ENCODE peak calls at places on chromosomes 5 and 9, in nine cellular contexts. G, K, C, N, H, U, L, P and J are unnamed samples.
A peak's percentile ranks its signal among the peaks of the same experiment; 100 is the strongest.

GRCh38 chr5:96128204-96128864 is 166.7 kb upstream of the ELL2 start:
- DNase-seq in P (no peak), K (no peak), N (no peak), G (no peak), C (no peak), L (no peak), U (no peak), H (no peak), J (no peak)

GRCh38 chr9:98172604-98173003 is 19.8 kb downstream of the CORO2A start:
- DNase-seq in L (no peak), G (no peak), K (no peak), U (no peak), H (no peak), C (peak; percentile 97), N (peak; percentile 9), P (no peak), J (no peak)

GRCh38 chr9:92234503-92234902 is 59.0 kb downstream of the IARS1 start:
- DNase-seq in G (no peak), K (no peak), C (no peak), N (no peak), H (no peak), P (no peak), L (no peak), U (no peak), J (no peak)

GRCh38 chr9:78325343-78325742 is 28.4 kb downstream of the PSAT1 start:
- DNase-seq in U (no peak), C (no peak), H (no peak), K (peak; percentile 94), L (peak; percentile 68), G (no peak), N (peak; percentile 42), P (no peak), J (no peak)

GRCh38 chr9:135490166-135490870 is 10.2 kb upstream of the MRPS2 start:
- DNase-seq in H (no peak), P (no peak), N (no peak), L (no peak), G (no peak), U (no peak), K (no peak), C (no peak), J (no peak)

GRCh38 chr9:72193478-72193881 is 44.2 kb downstream of the GDA start:
- DNase-seq in N (no peak), L (no peak), K (no peak), H (no peak), G (peak; percentile 17), P (no peak), U (peak; percentile 46), C (no peak), J (no peak)

GRCh38 chr5:34610576-34610975 is 45.6 kb upstream of the RAI14 start:
- DNase-seq in P (no peak), N (no peak), K (no peak), L (no peak), U (no peak), G (no peak), H (no peak), C (no peak), J (no peak)

GRCh38 chr5:82347213-82347947 is 69.2 kb upstream of the RPS23 start:
- DNase-seq in N (peak; percentile 80), K (peak; percentile 93), L (peak; percentile 60), C (no peak), P (no peak), H (peak; percentile 47), G (no peak), U (no peak), J (peak; percentile 55)

GRCh38 chr5:178312900-178313299 is 80.3 kb upstream of the PHYKPL start:
- DNase-seq in K (peak; percentile 13), P (no peak), H (no peak), N (no peak), U (peak; percentile 58), L (no peak), C (no peak), G (no peak), J (no peak)

GRCh38 chr5:126003309-126003708 is 419.9 kb upstream of the GRAMD2B start:
- DNase-seq in L (peak; percentile 92), U (no peak), G (no peak), K (peak; percentile 96), N (peak; percentile 93), H (peak; percentile 42), P (no peak), C (no peak), J (no peak)

GRCh38 chr5:126007841-126008240 is 415.4 kb upstream of the GRAMD2B start:
- DNase-seq in K (peak; percentile 81), N (peak; percentile 76), H (peak; percentile 38), C (no peak), G (no peak), U (no peak), L (peak; percentile 20), P (no peak), J (no peak)

GRCh38 chr5:126002222-126002897 is 420.8 kb upstream of the GRAMD2B start:
- DNase-seq in H (peak; percentile 44), K (peak; percentile 98), L (peak; percentile 97), P (no peak), U (no peak), G (no peak), C (peak; percentile 39), N (peak; percentile 94), J (no peak)

GRCh38 chr5:126000533-126000932 is 422.7 kb upstream of the GRAMD2B start:
- DNase-seq in P (no peak), K (no peak), U (no peak), H (no peak), L (no peak), G (no peak), N (no peak), C (no peak), J (no peak)

DNA sequence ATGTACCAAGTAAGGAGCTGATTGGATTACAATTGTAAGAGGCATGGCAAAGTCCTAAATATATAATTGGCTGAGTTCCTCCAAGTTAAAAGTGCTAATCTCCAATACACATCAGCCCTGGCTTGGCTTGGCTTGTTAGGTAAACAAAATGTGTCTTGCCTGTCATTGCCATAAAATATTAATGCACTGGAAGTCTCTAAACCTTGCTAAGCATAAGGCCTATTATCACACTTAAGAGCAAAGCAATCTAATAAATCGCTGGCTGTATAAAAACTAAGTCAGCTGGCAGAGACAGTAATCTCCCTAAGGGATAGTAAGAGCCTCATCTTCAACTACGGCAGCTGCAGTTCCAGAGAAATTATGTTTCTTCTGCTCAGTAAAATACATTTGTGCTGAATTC is 418.6 kb upstream of the GRAMD2B start:
- DNase-seq in L (peak; percentile 4), P (no peak), U (no peak), G (no peak), C (peak; percentile 98), N (no peak), H (no peak), K (no peak), J (no peak)
- TF ChIP-seq CTCF in L (no peak), P (no peak), U (no peak), G (no peak), C (no peak), N (no peak), H (no peak), K (no peak), J (no peak)

GRCh38 chr9:96342553-96343245 is 40.7 kb upstream of the HSD17B3 start:
- DNase-seq in H (no peak), P (no peak), G (no peak), N (peak; percentile 72), K (no peak), L (peak; percentile 33), U (no peak), C (no peak), J (no peak)
- TF ChIP-seq CTCF in H (no peak), P (no peak), G (no peak), N (no peak), K (no peak), L (no peak), U (no peak), C (no peak), J (no peak)

DNA sequence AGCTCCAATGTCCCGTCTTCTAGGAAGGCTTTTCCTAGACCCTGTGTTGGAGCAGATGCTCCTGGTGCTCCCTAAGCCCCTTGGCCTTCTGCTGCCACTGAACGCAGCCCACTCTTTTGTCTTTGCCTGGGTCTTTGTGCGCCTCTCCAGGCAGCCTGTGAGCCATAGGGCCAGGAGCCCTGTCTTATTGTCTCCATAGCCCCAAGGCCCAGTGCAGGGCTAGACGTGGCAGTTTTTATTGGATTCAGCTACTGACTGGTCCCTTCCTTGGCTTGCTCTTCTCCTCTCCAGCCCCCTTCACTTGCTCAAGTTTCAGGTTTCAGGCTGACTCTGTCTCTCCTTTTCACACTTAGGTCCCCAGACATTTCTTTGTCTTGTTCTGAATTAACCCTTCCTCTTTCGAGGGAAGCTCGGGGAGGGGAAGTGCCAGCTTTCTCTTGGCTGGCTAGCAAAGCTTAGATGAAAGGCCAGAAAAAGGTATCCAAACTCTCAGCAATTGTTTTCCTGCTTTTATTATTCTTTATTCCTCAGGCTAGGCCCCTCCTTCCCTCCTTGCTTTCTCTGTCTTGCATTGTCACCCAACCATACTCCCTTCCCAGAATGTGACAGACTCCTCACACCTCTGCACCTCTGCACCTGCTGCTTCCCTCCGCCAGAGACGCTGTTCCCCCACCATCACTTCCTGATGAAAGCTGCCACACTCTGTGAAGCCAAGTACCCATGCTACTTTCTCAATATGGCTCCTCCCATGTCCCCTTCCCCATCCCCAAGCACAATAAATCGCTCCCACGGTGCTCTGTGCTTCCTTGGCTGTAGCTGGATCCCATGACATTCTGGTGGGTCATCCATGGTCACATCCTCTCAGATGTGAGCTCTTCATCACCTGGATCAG is 101.6 kb upstream of the CPEB4 start:
- DNase-seq in L (no peak), U (peak; percentile 42), C (no peak), P (no peak), H (no peak), G (no peak), N (no peak), K (no peak), J (no peak)
- TF ChIP-seq CTCF in L (no peak), U (no peak), C (no peak), P (no peak), H (no peak), G (no peak), N (no peak), K (no peak), J (no peak)

DNA sequence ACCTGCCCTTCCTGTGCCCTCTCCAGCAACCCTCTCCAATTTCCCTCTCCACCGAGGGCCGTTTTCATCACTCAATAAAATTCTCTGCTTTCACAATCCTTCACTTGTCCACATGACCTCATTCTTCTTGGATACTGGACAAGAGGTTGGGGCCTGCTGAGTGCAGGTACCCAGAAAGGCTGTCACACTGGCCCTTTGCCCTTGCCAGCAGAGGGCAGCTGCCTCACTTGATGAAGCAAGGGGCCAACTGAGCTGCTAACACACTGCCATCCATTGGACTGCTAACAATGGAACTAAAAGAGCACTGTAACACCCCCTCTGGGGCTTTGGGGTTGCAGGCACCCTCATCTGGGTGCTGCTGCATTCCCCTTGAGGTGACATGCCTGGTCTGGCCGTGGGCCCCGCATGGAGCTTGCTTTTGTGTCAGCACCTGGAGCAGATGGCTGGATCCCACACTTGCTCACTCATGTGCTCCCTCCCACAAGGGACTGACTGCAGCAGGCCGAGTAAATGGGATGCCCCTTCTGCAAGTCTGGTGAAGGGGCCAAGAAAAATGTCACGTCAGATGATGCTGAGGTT is 308.1 kb upstream of the ADCY2 start:
- DNase-seq in H (no peak), U (no peak), P (no peak), K (no peak), G (no peak), N (no peak), C (no peak), L (no peak), J (no peak)
- TF ChIP-seq CTCF in H (no peak), U (no peak), P (no peak), K (no peak), G (no peak), N (no peak), C (no peak), L (no peak), J (no peak)

GRCh38 chr9:137582286-137582860 is 3.6 kb upstream of the DPH7 start:
- DNase-seq in N (peak; percentile 26), C (no peak), L (peak; percentile 24), U (peak; percentile 61), K (no peak), P (no peak), G (peak; percentile 70), H (no peak), J (no peak)
- TF ChIP-seq CTCF in N (peak; percentile 6), C (peak; percentile 30), L (peak; percentile 13), U (peak; percentile 45), K (peak; percentile 45), P (peak; percentile 66), G (peak; percentile 53), H (peak; percentile 13), J (peak; percentile 59)